ENCODE peak calls at places on chromosome 19, in ten cellular contexts. Y, X, S, D, L, H, A, B, Z and Q are unnamed samples.

GRCh38 chr19:56837492-56837891 is 3.0 kb downstream of the PEG3 start:
- DNase-seq in L (peak), D (no peak), Z (no peak), S (peak), A (peak), Y (no peak), X (no peak), B (no peak), H (no peak), Q (no peak)

GRCh38 chr19:29873801-29874575 is 62.2 kb downstream of the CCNE1 start:
- DNase-seq in L (no peak), X (no peak), S (no peak), B (no peak), D (no peak), Y (no peak), Z (no peak), H (no peak), A (no peak), Q (no peak)

GRCh38 chr19:44851427-44851826 is 5.3 kb downstream of the NECTIN2 start:
- DNase-seq in A (no peak), S (peak), B (no peak), L (no peak), Y (no peak), D (no peak), Z (no peak), X (no peak), H (no peak), Q (no peak)

GRCh38 chr19:17735410-17735809 is 15.9 kb upstream of the FCHO1 start:
- DNase-seq in A (no peak), S (peak), B (no peak), Z (no peak), L (no peak), X (no peak), Y (no peak), H (no peak), D (no peak), Q (no peak)

GRCh38 chr19:33414667-33415605 is 41.4 kb downstream of the CEBPG start:
- DNase-seq in Z (peak), L (no peak), X (no peak), Y (no peak), S (peak), H (no peak), D (no peak), A (peak), B (no peak), Q (no peak)

GRCh38 chr19:58572818-58573657 is at the start of gene MZF1:
- DNase-seq in L (peak), A (peak), Z (peak), D (no peak), B (peak), X (peak), H (peak), Y (peak), S (peak), Q (peak)

GRCh38 chr19:36030264-36031148 is 2.2 kb downstream of the CLIP3 start:
- DNase-seq in B (no peak), X (no peak), Z (no peak), Y (no peak), A (no peak), S (no peak), L (no peak), D (no peak), H (no peak), Q (no peak)

GRCh38 chr19:28526042-28526441 is 686.9 kb downstream of the UQCRFS1 start:
- DNase-seq in S (no peak), B (no peak), H (no peak), Y (no peak), A (no peak), Z (no peak), L (no peak), X (no peak), D (no peak), Q (no peak)

GRCh38 chr19:28217064-28217463 is 995.9 kb downstream of the UQCRFS1 start:
- DNase-seq in S (no peak), Y (no peak), A (no peak), X (no peak), H (no peak), Z (no peak), D (no peak), L (no peak), B (no peak), Q (no peak)

GRCh38 chr19:1975081-1975480 is 34.1 kb downstream of the CSNK1G2 start:
- DNase-seq in S (peak), Z (no peak), B (no peak), Y (no peak), X (no peak), A (no peak), H (no peak), D (no peak), L (no peak), Q (no peak)

GRCh38 chr19:1268392-1269064 is 604 bp upstream of the CIRBP start:
- DNase-seq in Z (peak), X (no peak), D (no peak), A (no peak), B (no peak), Y (no peak), H (no peak), L (no peak), S (peak), Q (no peak)

GRCh38 chr19:11504502-11505031 is 1.1 kb downstream of the ZNF653 start:
- DNase-seq in D (no peak), B (no peak), H (no peak), S (no peak), Z (no peak), X (no peak), Y (no peak), A (no peak), L (no peak), Q (no peak)

GRCh38 chr19:29260477-29261317 is 47.7 kb upstream of the UQCRFS1 start:
- DNase-seq in H (no peak), S (no peak), A (no peak), D (no peak), Y (no peak), Z (no peak), L (no peak), X (no peak), B (no peak), Q (peak)

GRCh38 chr19:44401108-44401786 is at the start of gene ZNF285:
- DNase-seq in S (peak), A (peak), X (peak), H (peak), Z (peak), D (no peak), B (peak), L (peak), Y (peak), Q (peak)

GRCh38 chr19:33518541-33518940 is 3.0 kb downstream of the PEPD start:
- DNase-seq in Z (no peak), Y (no peak), S (no peak), D (no peak), X (no peak), B (no peak), L (no peak), A (no peak), H (no peak), Q (no peak)

GRCh38 chr19:47778954-47779351 is 450 bp downstream of the SELENOW start:
- DNase-seq in B (no peak), X (no peak), S (peak), A (peak), L (peak), H (no peak), Y (no peak), Z (no peak), D (no peak), Q (no peak)

GRCh38 chr19:18775586-18776287 is 15.4 kb downstream of the COMP start:
- DNase-seq in L (no peak), X (no peak), A (no peak), Y (no peak), B (peak), H (no peak), Z (no peak), S (peak), D (no peak), Q (no peak)

GRCh38 chr19:34500656-34501120 is 19.1 kb downstream of the WTIP start:
- DNase-seq in A (no peak), H (no peak), L (no peak), B (no peak), Z (no peak), Y (no peak), X (no peak), D (no peak), S (no peak), Q (peak)

GRCh38 chr19:46635920-46636761 is at the start of gene GNG8:
- DNase-seq in L (no peak), B (no peak), S (no peak), X (no peak), D (no peak), H (no peak), Z (no peak), Y (no peak), A (no peak), Q (no peak)

GRCh38 chr19:44748426-44749254 is at the start of gene BCL3:
- DNase-seq in D (no peak), B (peak), X (no peak), L (peak), Z (peak), H (no peak), Y (peak), A (peak), S (peak), Q (peak)

GRCh38 chr19:47203254-47203653 is 27.7 kb downstream of the BBC3 start:
- DNase-seq in H (no peak), D (no peak), Z (no peak), B (no peak), S (no peak), X (no peak), A (no peak), L (no peak), Y (no peak), Q (no peak)

GRCh38 chr19:33394723-33395560 is 21.4 kb downstream of the CEBPG start:
- DNase-seq in D (no peak), X (no peak), Y (no peak), Z (peak), H (no peak), L (no peak), S (peak), B (no peak), A (peak), Q (no peak)